ENCODE peak calls at places on chromosome 4, in ten cellular contexts. One of them, this sample, is unnamed.

GRCh38 chr4:40992472-40993298 is 221.7 kb downstream of the APBB2 start:
- DNase-seq in NCI-H1092 treated with DMSO at 0.1 percent for 48 hours: no peak
- DNase-seq in psoas muscle: no peak
- DNase-seq in tibial nerve: no peak
- DNase-seq in NCI-H2171: no peak
- DNase-seq in BJ: no peak
- DNase-seq in lung: no peak
- DNase-seq in RWPE1: peak; percentile 60
- DNase-seq in nephron progenitor cell: no peak
- DNase-seq in endodermal cell: no peak
- DNase-seq in this sample: no peak

GRCh38 chr4:106708604-106708876 is 327.6 kb downstream of the DKK2 start:
- DNase-seq in NCI-H1092 treated with DMSO at 0.1 percent for 48 hours: no peak
- DNase-seq in psoas muscle: no peak
- DNase-seq in tibial nerve: no peak
- DNase-seq in NCI-H2171: no peak
- DNase-seq in BJ: no peak
- DNase-seq in lung: no peak
- DNase-seq in RWPE1: no peak
- DNase-seq in nephron progenitor cell: no peak
- DNase-seq in endodermal cell: no peak
- DNase-seq in this sample: no peak

GRCh38 chr4:122815248-122815647 is 11.4 kb upstream of the FGF2 start:
- DNase-seq in NCI-H1092 treated with DMSO at 0.1 percent for 48 hours: no peak
- DNase-seq in psoas muscle: no peak
- DNase-seq in tibial nerve: no peak
- DNase-seq in NCI-H2171: no peak
- DNase-seq in BJ: no peak
- DNase-seq in lung: no peak
- DNase-seq in RWPE1: no peak
- DNase-seq in nephron progenitor cell: no peak
- DNase-seq in endodermal cell: no peak
- DNase-seq in this sample: no peak

GRCh38 chr4:23999714-24000113 is 109.9 kb upstream of the PPARGC1A start:
- DNase-seq in NCI-H1092 treated with DMSO at 0.1 percent for 48 hours: no peak
- DNase-seq in psoas muscle: no peak
- DNase-seq in tibial nerve: no peak
- DNase-seq in NCI-H2171: no peak
- DNase-seq in BJ: no peak
- DNase-seq in lung: no peak
- DNase-seq in RWPE1: peak; percentile 3
- DNase-seq in nephron progenitor cell: no peak
- DNase-seq in endodermal cell: no peak
- DNase-seq in this sample: no peak

GRCh38 chr4:2289955-2290333 is 28.0 kb upstream of the MXD4 start:
- DNase-seq in NCI-H1092 treated with DMSO at 0.1 percent for 48 hours: no peak
- DNase-seq in psoas muscle: no peak
- DNase-seq in tibial nerve: peak; percentile 5
- DNase-seq in NCI-H2171: no peak
- DNase-seq in BJ: no peak
- DNase-seq in lung: no peak
- DNase-seq in RWPE1: no peak
- DNase-seq in nephron progenitor cell: no peak
- DNase-seq in endodermal cell: no peak
- DNase-seq in this sample: no peak

GRCh38 chr4:148634476-148634875 is 192.3 kb upstream of the NR3C2 start:
- DNase-seq in NCI-H1092 treated with DMSO at 0.1 percent for 48 hours: no peak
- DNase-seq in psoas muscle: no peak
- DNase-seq in tibial nerve: no peak
- DNase-seq in NCI-H2171: no peak
- DNase-seq in BJ: no peak
- DNase-seq in lung: no peak
- DNase-seq in RWPE1: peak; percentile 36
- DNase-seq in nephron progenitor cell: no peak
- DNase-seq in endodermal cell: no peak
- DNase-seq in this sample: no peak

GRCh38 chr4:866761-867390 is 40.9 kb upstream of the CPLX1 start:
- DNase-seq in NCI-H1092 treated with DMSO at 0.1 percent for 48 hours: no peak
- DNase-seq in psoas muscle: no peak
- DNase-seq in tibial nerve: no peak
- DNase-seq in NCI-H2171: no peak
- DNase-seq in BJ: no peak
- DNase-seq in lung: no peak
- DNase-seq in RWPE1: peak; percentile 47
- DNase-seq in nephron progenitor cell: no peak
- DNase-seq in endodermal cell: no peak
- DNase-seq in this sample: no peak

GRCh38 chr4:54719378-54719777 is 61.6 kb downstream of the KIT start:
- DNase-seq in NCI-H1092 treated with DMSO at 0.1 percent for 48 hours: no peak
- DNase-seq in psoas muscle: no peak
- DNase-seq in tibial nerve: no peak
- DNase-seq in NCI-H2171: no peak
- DNase-seq in BJ: no peak
- DNase-seq in lung: no peak
- DNase-seq in RWPE1: no peak
- DNase-seq in nephron progenitor cell: no peak
- DNase-seq in endodermal cell: no peak
- DNase-seq in this sample: no peak

GRCh38 chr4:125313497-125313896 is 1.3 kb upstream of the FAT4 start:
- DNase-seq in NCI-H1092 treated with DMSO at 0.1 percent for 48 hours: peak; percentile 77
- DNase-seq in psoas muscle: no peak
- DNase-seq in tibial nerve: no peak
- DNase-seq in NCI-H2171: peak; percentile 52
- DNase-seq in BJ: peak; percentile 54
- DNase-seq in lung: peak; percentile 36
- DNase-seq in RWPE1: peak; percentile 57
- DNase-seq in nephron progenitor cell: peak; percentile 44
- DNase-seq in endodermal cell: peak; percentile 76
- DNase-seq in this sample: no peak

GRCh38 chr4:55604996-55605395 is 13.0 kb upstream of the PDCL2 start:
- DNase-seq in NCI-H1092 treated with DMSO at 0.1 percent for 48 hours: no peak
- DNase-seq in psoas muscle: no peak
- DNase-seq in tibial nerve: no peak
- DNase-seq in NCI-H2171: no peak
- DNase-seq in BJ: no peak
- DNase-seq in lung: no peak
- DNase-seq in RWPE1: no peak
- DNase-seq in nephron progenitor cell: no peak
- DNase-seq in endodermal cell: no peak
- DNase-seq in this sample: no peak

GRCh38 chr4:27049101-27049829 is 188.6 kb downstream of the STIM2 start:
- DNase-seq in NCI-H1092 treated with DMSO at 0.1 percent for 48 hours: no peak
- DNase-seq in psoas muscle: no peak
- DNase-seq in tibial nerve: no peak
- DNase-seq in NCI-H2171: no peak
- DNase-seq in BJ: no peak
- DNase-seq in lung: no peak
- DNase-seq in RWPE1: no peak
- DNase-seq in nephron progenitor cell: no peak
- DNase-seq in endodermal cell: peak; percentile 34
- DNase-seq in this sample: no peak

GRCh38 chr4:157572951-157573350 is 352.4 kb downstream of the GRIA2 start:
- DNase-seq in NCI-H1092 treated with DMSO at 0.1 percent for 48 hours: no peak
- DNase-seq in psoas muscle: no peak
- DNase-seq in tibial nerve: no peak
- DNase-seq in NCI-H2171: no peak
- DNase-seq in BJ: no peak
- DNase-seq in lung: no peak
- DNase-seq in RWPE1: no peak
- DNase-seq in nephron progenitor cell: no peak
- DNase-seq in endodermal cell: no peak
- DNase-seq in this sample: no peak

GRCh38 chr4:127403523-127404084 is 229.2 kb upstream of the INTU start:
- DNase-seq in NCI-H1092 treated with DMSO at 0.1 percent for 48 hours: no peak
- DNase-seq in psoas muscle: no peak
- DNase-seq in tibial nerve: no peak
- DNase-seq in NCI-H2171: no peak
- DNase-seq in BJ: no peak
- DNase-seq in lung: no peak
- DNase-seq in RWPE1: no peak
- DNase-seq in nephron progenitor cell: no peak
- DNase-seq in endodermal cell: no peak
- DNase-seq in this sample: no peak

GRCh38 chr4:98542011-98542410 is 116.4 kb downstream of the TSPAN5 start:
- DNase-seq in NCI-H1092 treated with DMSO at 0.1 percent for 48 hours: no peak
- DNase-seq in psoas muscle: no peak
- DNase-seq in tibial nerve: no peak
- DNase-seq in NCI-H2171: no peak
- DNase-seq in BJ: no peak
- DNase-seq in lung: no peak
- DNase-seq in RWPE1: no peak
- DNase-seq in nephron progenitor cell: no peak
- DNase-seq in endodermal cell: no peak
- DNase-seq in this sample: peak; percentile 53

GRCh38 chr4:1447676-1448588 is 41.7 kb upstream of the NKX1-1 start:
- DNase-seq in NCI-H1092 treated with DMSO at 0.1 percent for 48 hours: no peak
- DNase-seq in psoas muscle: no peak
- DNase-seq in tibial nerve: no peak
- DNase-seq in NCI-H2171: no peak
- DNase-seq in BJ: no peak
- DNase-seq in lung: no peak
- DNase-seq in RWPE1: no peak
- DNase-seq in nephron progenitor cell: no peak
- DNase-seq in endodermal cell: no peak
- DNase-seq in this sample: no peak

GRCh38 chr4:7995866-7996265 is 56.2 kb upstream of the AFAP1 start:
- DNase-seq in NCI-H1092 treated with DMSO at 0.1 percent for 48 hours: no peak
- DNase-seq in psoas muscle: no peak
- DNase-seq in tibial nerve: no peak
- DNase-seq in NCI-H2171: no peak
- DNase-seq in BJ: no peak
- DNase-seq in lung: no peak
- DNase-seq in RWPE1: no peak
- DNase-seq in nephron progenitor cell: no peak
- DNase-seq in endodermal cell: no peak
- DNase-seq in this sample: no peak

GRCh38 chr4:6199344-6199921 is 916 bp downstream of the JAKMIP1 start:
- DNase-seq in NCI-H1092 treated with DMSO at 0.1 percent for 48 hours: no peak
- DNase-seq in psoas muscle: no peak
- DNase-seq in tibial nerve: no peak
- DNase-seq in NCI-H2171: no peak
- DNase-seq in BJ: no peak
- DNase-seq in lung: no peak
- DNase-seq in RWPE1: no peak
- DNase-seq in nephron progenitor cell: no peak
- DNase-seq in endodermal cell: no peak
- DNase-seq in this sample: no peak

GRCh38 chr4:163448541-163449203 is 24.9 kb downstream of the TKTL2 start:
- DNase-seq in NCI-H1092 treated with DMSO at 0.1 percent for 48 hours: no peak
- DNase-seq in psoas muscle: no peak
- DNase-seq in tibial nerve: no peak
- DNase-seq in NCI-H2171: no peak
- DNase-seq in BJ: no peak
- DNase-seq in lung: no peak
- DNase-seq in RWPE1: peak; percentile 72
- DNase-seq in nephron progenitor cell: no peak
- DNase-seq in endodermal cell: no peak
- DNase-seq in this sample: no peak

GRCh38 chr4:7798215-7798995 is 141.3 kb downstream of the AFAP1 start:
- DNase-seq in NCI-H1092 treated with DMSO at 0.1 percent for 48 hours: no peak
- DNase-seq in psoas muscle: no peak
- DNase-seq in tibial nerve: no peak
- DNase-seq in NCI-H2171: no peak
- DNase-seq in BJ: no peak
- DNase-seq in lung: no peak
- DNase-seq in RWPE1: no peak
- DNase-seq in nephron progenitor cell: no peak
- DNase-seq in endodermal cell: no peak
- DNase-seq in this sample: no peak

GRCh38 chr4:81715335-81715734 is 243.6 kb upstream of the RASGEF1B start:
- DNase-seq in NCI-H1092 treated with DMSO at 0.1 percent for 48 hours: no peak
- DNase-seq in psoas muscle: no peak
- DNase-seq in tibial nerve: no peak
- DNase-seq in NCI-H2171: no peak
- DNase-seq in BJ: no peak
- DNase-seq in lung: no peak
- DNase-seq in RWPE1: no peak
- DNase-seq in nephron progenitor cell: peak; percentile 32
- DNase-seq in endodermal cell: peak; percentile 71
- DNase-seq in this sample: no peak

GRCh38 chr4:158664806-158665205 is 6.9 kb downstream of the C4orf46 start:
- DNase-seq in NCI-H1092 treated with DMSO at 0.1 percent for 48 hours: no peak
- DNase-seq in psoas muscle: no peak
- DNase-seq in tibial nerve: no peak
- DNase-seq in NCI-H2171: no peak
- DNase-seq in BJ: no peak
- DNase-seq in lung: no peak
- DNase-seq in RWPE1: no peak
- DNase-seq in nephron progenitor cell: no peak
- DNase-seq in endodermal cell: no peak
- DNase-seq in this sample: no peak

GRCh38 chr4:1608196-1608820 is 75.8 kb downstream of the FAM53A start:
- DNase-seq in NCI-H1092 treated with DMSO at 0.1 percent for 48 hours: no peak
- DNase-seq in psoas muscle: no peak
- DNase-seq in tibial nerve: no peak
- DNase-seq in NCI-H2171: no peak
- DNase-seq in BJ: no peak
- DNase-seq in lung: no peak
- DNase-seq in RWPE1: no peak
- DNase-seq in nephron progenitor cell: peak; percentile 59
- DNase-seq in endodermal cell: no peak
- DNase-seq in this sample: no peak

GRCh38 chr4:122674371-122674770 is 53.5 kb upstream of the IL21 start:
- DNase-seq in NCI-H1092 treated with DMSO at 0.1 percent for 48 hours: no peak
- DNase-seq in psoas muscle: no peak
- DNase-seq in tibial nerve: no peak
- DNase-seq in NCI-H2171: no peak
- DNase-seq in BJ: no peak
- DNase-seq in lung: no peak
- DNase-seq in RWPE1: no peak
- DNase-seq in nephron progenitor cell: no peak
- DNase-seq in endodermal cell: no peak
- DNase-seq in this sample: no peak

This sample was measured in esophagus muscularis mucosa.